ENCODE peak calls at places on chromosomes 6 and 20, in ten cellular contexts. F is activated T-helper 1 cell treated with Interleukin-2 at 50 U/mL for 16 hours; L is NCI-H2171; K is left ventricle myocardium inferior; U is HTR-8/SVneo; N is lung; I is AML-193; D is ecto neural progenitor cell; P is stimulated activated CD4-positive, alpha-beta T cell treated with anti-CD3 and anti-CD28 coated beads, Interleukin-1b, Interleukin-23, amount 100 ng/mL, for 1 hour; R is H1. M is an unnamed sample.

GRCh38 chr20:47968541-47969310 is 183.4 kb upstream of the SULF2 start:
- DNase-seq in F (no peak), K (no peak), P (no peak), U (no peak), D (no peak), N (no peak), I (no peak), R (no peak), L (no peak), M (no peak)

GRCh38 chr6:35044771-35045275 is 96.3 kb downstream of the TCP11 start:
- DNase-seq in L (peak), N (no peak), I (peak), U (no peak), K (no peak), D (no peak), R (no peak), P (no peak), F (no peak), M (peak)

GRCh38 chr6:37078814-37079213 is 73.4 kb downstream of the FGD2 start:
- DNase-seq in P (no peak), F (no peak), K (no peak), R (no peak), I (no peak), U (no peak), D (no peak), L (no peak), N (no peak), M (no peak)

GRCh38 chr6:27297857-27298730 is 14.0 kb downstream of the POM121L2 start:
- DNase-seq in L (peak), P (no peak), R (no peak), U (no peak), F (no peak), K (no peak), I (no peak), N (no peak), D (no peak), M (no peak)

GRCh38 chr6:144897441-144897921 is 612.3 kb downstream of the UTRN start:
- DNase-seq in D (no peak), P (no peak), F (no peak), I (no peak), U (peak), L (no peak), N (no peak), K (no peak), R (no peak), M (no peak)

GRCh38 chr6:43216200-43216599 is 13.1 kb downstream of the DNPH1 start:
- DNase-seq in L (peak), R (no peak), N (no peak), D (no peak), F (no peak), P (no peak), U (no peak), K (no peak), I (no peak), M (no peak)

GRCh38 chr6:143744593-143745151 is 66.9 kb downstream of the PHACTR2 start:
- DNase-seq in P (no peak), U (no peak), I (no peak), K (no peak), L (no peak), F (no peak), D (no peak), N (no peak), R (no peak), M (no peak)

GRCh38 chr6:31529329-31530150 is 778 bp downstream of the MCCD1 start:
- DNase-seq in D (no peak), L (no peak), U (no peak), K (no peak), I (no peak), F (no peak), R (no peak), N (no peak), P (no peak), M (no peak)

GRCh38 chr6:35500782-35501181 is 3.9 kb upstream of the TEAD3 start:
- DNase-seq in N (no peak), P (no peak), R (no peak), L (no peak), F (no peak), D (no peak), U (peak), I (no peak), K (no peak), M (peak)